ENCODE peak calls at places on chromosomes 1 and 21, in seven cellular contexts. F, N, Q, C, I, S and J are unnamed samples.
A peak's percentile ranks its signal among the peaks of the same experiment; 100 is the strongest.

GRCh38 chr1:181044449-181044966 is 10.7 kb downstream of the MR1 start:
- DNase-seq in F (peak; percentile 90), N (peak; percentile 71), Q (no peak), C (no peak), I (no peak), S (no peak), J (no peak)

GRCh38 chr21:46065993-46066842 is 31.7 kb upstream of the COL6A2 start:
- DNase-seq in F (no peak), N (no peak), Q (no peak), C (peak; percentile 66), I (peak; percentile 13), S (peak; percentile 25), J (no peak)

GRCh38 chr1:117612517-117613248 is 6.8 kb downstream of the TENT5C start:
- DNase-seq in F (peak; percentile 20), N (no peak), Q (no peak), C (no peak), I (no peak), S (peak; percentile 6), J (no peak)

GRCh38 chr21:41616063-41616591 is 108.2 kb upstream of the TMPRSS2 start:
- DNase-seq in F (no peak), N (no peak), Q (no peak), C (peak; percentile 74), I (no peak), S (no peak), J (peak; percentile 50)

GRCh38 chr1:241156231-241156965 is 200.6 kb downstream of the RGS7 start:
- DNase-seq in F (peak; percentile 73), N (peak; percentile 46), Q (no peak), C (no peak), I (peak; percentile 65), S (no peak), J (no peak)

GRCh38 chr1:225990705-225991464 is 8.3 kb downstream of the SDE2 start:
- DNase-seq in F (no peak), N (no peak), Q (no peak), C (no peak), I (no peak), S (no peak), J (no peak)

GRCh38 chr1:98330224-98330623 is 331.3 kb upstream of the SNX7 start:
- DNase-seq in F (no peak), N (no peak), Q (no peak), C (no peak), I (no peak), S (no peak), J (no peak)

GRCh38 chr1:9449106-9449627 is 90.1 kb upstream of the SLC25A33 start:
- DNase-seq in F (no peak), N (no peak), Q (peak; percentile 48), C (no peak), I (no peak), S (no peak), J (no peak)

GRCh38 chr1:47534040-47534328 is 96.1 kb downstream of the FOXD2 start:
- DNase-seq in F (no peak), N (no peak), Q (no peak), C (no peak), I (no peak), S (no peak), J (no peak)

GRCh38 chr21:42195378-42196031 is 23.4 kb upstream of the ABCG1 start:
- DNase-seq in F (no peak), N (peak; percentile 41), Q (no peak), C (no peak), I (peak; percentile 54), S (no peak), J (no peak)

GRCh38 chr1:7632681-7633080 is 138.4 kb upstream of the VAMP3 start:
- DNase-seq in F (no peak), N (no peak), Q (no peak), C (no peak), I (no peak), S (no peak), J (no peak)

DNA sequence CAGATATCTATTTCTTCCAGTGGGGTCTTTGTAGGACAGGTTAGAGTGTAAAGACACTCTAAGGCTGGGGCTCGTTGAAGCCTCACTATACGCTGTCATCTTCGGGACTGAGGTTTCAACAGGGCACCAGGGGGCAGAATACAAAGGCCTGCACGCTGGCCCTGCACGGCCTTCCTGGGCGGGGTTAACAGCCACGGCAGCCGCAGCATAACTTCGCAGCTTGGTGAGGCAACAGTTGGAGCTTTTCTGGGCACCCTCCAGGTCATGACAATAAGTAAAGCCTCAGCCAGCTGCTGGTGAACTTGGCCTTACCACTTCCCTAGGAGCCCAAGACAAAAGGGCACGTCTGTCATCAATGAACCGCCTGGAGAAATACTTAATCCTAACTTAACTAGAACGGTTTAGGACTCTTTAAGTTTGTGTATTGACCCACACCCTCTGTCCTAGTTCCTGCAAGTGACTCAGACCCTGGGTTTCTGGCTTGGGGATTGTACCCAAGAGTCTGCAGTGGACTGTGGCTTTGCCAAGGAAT is 2.3 kb upstream of the RUNX1 start:
- DNase-seq in F (peak; percentile 22), N (peak; percentile 84), Q (peak; percentile 83), C (peak; percentile 90), I (peak; percentile 82), S (peak; percentile 85), J (peak; percentile 89)
- H3K27ac ChIP-seq in F (no peak overlapping the region), N (no peak overlapping the region), Q (no peak overlapping the region), C (peak overlapping the region; percentile 79), I (peak overlapping the region; percentile 53), S (no peak overlapping the region), J (peak overlapping the region; percentile 55)

GRCh38 chr1:151936203-151936602 is 26.9 kb upstream of the THEM4 start:
- DNase-seq in F (no peak), N (no peak), Q (no peak), C (no peak), I (no peak), S (no peak), J (no peak)

GRCh38 chr1:151936653-151937052 is 27.3 kb upstream of the THEM4 start:
- DNase-seq in F (no peak), N (no peak), Q (no peak), C (no peak), I (no peak), S (no peak), J (no peak)

GRCh38 chr1:151939789-151940188 is 30.5 kb upstream of the THEM4 start:
- DNase-seq in F (no peak), N (no peak), Q (no peak), C (no peak), I (no peak), S (no peak), J (no peak)

GRCh38 chr1:151942882-151943281 is 33.6 kb upstream of the THEM4 start:
- DNase-seq in F (no peak), N (no peak), Q (peak; percentile 11), C (no peak), I (no peak), S (no peak), J (no peak)

GRCh38 chr1:151939141-151939540 is 29.8 kb upstream of the THEM4 start:
- DNase-seq in F (no peak), N (no peak), Q (no peak), C (no peak), I (no peak), S (no peak), J (no peak)
- H3K27ac ChIP-seq in F (no peak overlapping the region), N (no peak overlapping the region), Q (no peak overlapping the region), C (no peak overlapping the region), I (no peak overlapping the region), S (no peak overlapping the region), J (no peak overlapping the region)

GRCh38 chr1:30927448-30927847 is 18.9 kb upstream of the SDC3 start:
- DNase-seq in F (no peak), N (no peak), Q (no peak), C (no peak), I (no peak), S (no peak), J (no peak)
- H3K27ac ChIP-seq in F (no peak overlapping the region), N (no peak overlapping the region), Q (no peak overlapping the region), C (no peak overlapping the region), I (no peak overlapping the region), S (no peak overlapping the region), J (no peak overlapping the region)

GRCh38 chr1:153608742-153609584 is 4.0 kb downstream of the S100A16 start:
- DNase-seq in F (peak; percentile 97), N (peak; percentile 95), Q (peak; percentile 88), C (peak; percentile 84), I (peak; percentile 64), S (peak; percentile 91), J (peak; percentile 95)
- H3K27ac ChIP-seq in F (peak overlapping the region; percentile 99), N (peak overlapping the region; percentile 94), Q (peak overlapping the region; percentile 90), C (peak overlapping the region; percentile 90), I (peak overlapping the region; percentile 93), S (no peak overlapping the region), J (peak overlapping the region; percentile 77)